ENCODE peak calls at places on chromosomes 12 and 14, in nine cellular contexts. One of them, this sample, is unnamed.

GRCh38 chr12:6532927-6533652 is 1.2 kb upstream of the GAPDH start:
- DNase-seq in PC-9: peak
- DNase-seq in LoVo: peak
- DNase-seq in midbrain: peak
- DNase-seq in cardiac muscle cell: peak
- DNase-seq in sigmoid colon: peak
- DNase-seq in islet precursor cell: peak
- DNase-seq in endothelial cell: peak
- DNase-seq in activated CD8-positive, alpha-beta memory T cell treated with anti-CD3 and anti-CD28 coated beads, Interleukin-2, amount 50 U/mL, for 48 hours: peak
- DNase-seq in this sample: no peak

GRCh38 chr14:95039259-95039992 is 117.9 kb downstream of the DICER1 start:
- DNase-seq in midbrain: no peak
- DNase-seq in cardiac muscle cell: no peak
- DNase-seq in islet precursor cell: peak
- DNase-seq in endothelial cell: no peak
- DNase-seq in PC-9: no peak
- DNase-seq in LoVo: no peak
- DNase-seq in sigmoid colon: peak
- DNase-seq in activated CD8-positive, alpha-beta memory T cell treated with anti-CD3 and anti-CD28 coated beads, Interleukin-2, amount 50 U/mL, for 48 hours: peak
- DNase-seq in this sample: no peak

GRCh38 chr12:128059621-128060370 is 207.2 kb upstream of the TMEM132C start:
- DNase-seq in LoVo: no peak
- DNase-seq in sigmoid colon: no peak
- DNase-seq in cardiac muscle cell: no peak
- DNase-seq in PC-9: no peak
- DNase-seq in activated CD8-positive, alpha-beta memory T cell treated with anti-CD3 and anti-CD28 coated beads, Interleukin-2, amount 50 U/mL, for 48 hours: no peak
- DNase-seq in midbrain: no peak
- DNase-seq in endothelial cell: no peak
- DNase-seq in islet precursor cell: no peak
- DNase-seq in this sample: no peak

GRCh38 chr12:78457951-78458350 is 406.6 kb upstream of the SYT1 start:
- DNase-seq in sigmoid colon: no peak
- DNase-seq in cardiac muscle cell: no peak
- DNase-seq in PC-9: no peak
- DNase-seq in activated CD8-positive, alpha-beta memory T cell treated with anti-CD3 and anti-CD28 coated beads, Interleukin-2, amount 50 U/mL, for 48 hours: no peak
- DNase-seq in LoVo: no peak
- DNase-seq in islet precursor cell: no peak
- DNase-seq in midbrain: no peak
- DNase-seq in endothelial cell: no peak
- DNase-seq in this sample: no peak

GRCh38 chr12:44885902-44886301 is 9.8 kb upstream of the NELL2 start:
- DNase-seq in midbrain: no peak
- DNase-seq in endothelial cell: no peak
- DNase-seq in PC-9: no peak
- DNase-seq in cardiac muscle cell: no peak
- DNase-seq in activated CD8-positive, alpha-beta memory T cell treated with anti-CD3 and anti-CD28 coated beads, Interleukin-2, amount 50 U/mL, for 48 hours: no peak
- DNase-seq in islet precursor cell: no peak
- DNase-seq in LoVo: no peak
- DNase-seq in sigmoid colon: no peak
- DNase-seq in this sample: no peak

GRCh38 chr12:11639463-11639862 is 10.0 kb upstream of the ETV6 start:
- DNase-seq in sigmoid colon: no peak
- DNase-seq in islet precursor cell: no peak
- DNase-seq in endothelial cell: no peak
- DNase-seq in activated CD8-positive, alpha-beta memory T cell treated with anti-CD3 and anti-CD28 coated beads, Interleukin-2, amount 50 U/mL, for 48 hours: no peak
- DNase-seq in midbrain: no peak
- DNase-seq in LoVo: no peak
- DNase-seq in cardiac muscle cell: no peak
- DNase-seq in PC-9: no peak
- DNase-seq in this sample: no peak

GRCh38 chr14:39491134-39491541 is 58.9 kb upstream of the FBXO33 start:
- DNase-seq in midbrain: peak
- DNase-seq in islet precursor cell: no peak
- DNase-seq in LoVo: peak
- DNase-seq in sigmoid colon: no peak
- DNase-seq in PC-9: no peak
- DNase-seq in cardiac muscle cell: peak
- DNase-seq in activated CD8-positive, alpha-beta memory T cell treated with anti-CD3 and anti-CD28 coated beads, Interleukin-2, amount 50 U/mL, for 48 hours: no peak
- DNase-seq in endothelial cell: no peak
- DNase-seq in this sample: peak

GRCh38 chr14:35808076-35808657 is 928 bp downstream of the RALGAPA1 start:
- DNase-seq in endothelial cell: no peak
- DNase-seq in midbrain: no peak
- DNase-seq in cardiac muscle cell: no peak
- DNase-seq in activated CD8-positive, alpha-beta memory T cell treated with anti-CD3 and anti-CD28 coated beads, Interleukin-2, amount 50 U/mL, for 48 hours: no peak
- DNase-seq in sigmoid colon: no peak
- DNase-seq in PC-9: peak
- DNase-seq in islet precursor cell: no peak
- DNase-seq in LoVo: peak
- DNase-seq in this sample: peak

GRCh38 chr12:95582230-95583058 is 31.2 kb upstream of the USP44 start:
- DNase-seq in islet precursor cell: no peak
- DNase-seq in PC-9: no peak
- DNase-seq in LoVo: peak
- DNase-seq in midbrain: peak
- DNase-seq in sigmoid colon: no peak
- DNase-seq in activated CD8-positive, alpha-beta memory T cell treated with anti-CD3 and anti-CD28 coated beads, Interleukin-2, amount 50 U/mL, for 48 hours: no peak
- DNase-seq in endothelial cell: no peak
- DNase-seq in cardiac muscle cell: peak
- DNase-seq in this sample: no peak

GRCh38 chr12:9099552-9100190 is 16.0 kb downstream of the A2M start:
- DNase-seq in activated CD8-positive, alpha-beta memory T cell treated with anti-CD3 and anti-CD28 coated beads, Interleukin-2, amount 50 U/mL, for 48 hours: no peak
- DNase-seq in midbrain: no peak
- DNase-seq in islet precursor cell: no peak
- DNase-seq in endothelial cell: no peak
- DNase-seq in PC-9: no peak
- DNase-seq in cardiac muscle cell: no peak
- DNase-seq in LoVo: no peak
- DNase-seq in sigmoid colon: no peak
- DNase-seq in this sample: no peak

GRCh38 chr12:90229771-90230170 is 521.1 kb upstream of the ATP2B1 start:
- DNase-seq in PC-9: no peak
- DNase-seq in midbrain: no peak
- DNase-seq in islet precursor cell: peak
- DNase-seq in cardiac muscle cell: peak
- DNase-seq in LoVo: no peak
- DNase-seq in sigmoid colon: no peak
- DNase-seq in activated CD8-positive, alpha-beta memory T cell treated with anti-CD3 and anti-CD28 coated beads, Interleukin-2, amount 50 U/mL, for 48 hours: no peak
- DNase-seq in endothelial cell: no peak
- DNase-seq in this sample: peak

GRCh38 chr12:25242981-25243764 is 7.6 kb downstream of the KRAS start:
- DNase-seq in endothelial cell: no peak
- DNase-seq in midbrain: no peak
- DNase-seq in cardiac muscle cell: no peak
- DNase-seq in activated CD8-positive, alpha-beta memory T cell treated with anti-CD3 and anti-CD28 coated beads, Interleukin-2, amount 50 U/mL, for 48 hours: no peak
- DNase-seq in LoVo: no peak
- DNase-seq in islet precursor cell: no peak
- DNase-seq in sigmoid colon: no peak
- DNase-seq in PC-9: no peak
- DNase-seq in this sample: no peak